ENCODE peak calls at places on chromosomes 13 and 19, in nine cellular contexts. A, N, L, H, B, F, K, U and P are unnamed samples.

GRCh38 chr13:75226755-75227435 is 255.1 kb downstream of the TBC1D4 start:
- DNase-seq in A (no peak), N (no peak), L (no peak), H (no peak), B (no peak), F (no peak), K (no peak), U (no peak), P (no peak)

GRCh38 chr19:48859711-48860572 is 8.5 kb downstream of the PLEKHA4 start:
- DNase-seq in A (peak), N (no peak), L (no peak), H (no peak), B (no peak), F (no peak), K (peak), U (no peak), P (no peak)

GRCh38 chr13:69092615-69093322 is 1014.9 kb upstream of the ATXN8OS start:
- DNase-seq in A (no peak), N (no peak), L (no peak), H (no peak), B (no peak), F (no peak), K (no peak), U (peak), P (no peak)

GRCh38 chr13:93116809-93117208 is 109.8 kb upstream of the GPC6 start:
- DNase-seq in A (no peak), N (no peak), L (no peak), H (no peak), B (peak), F (no peak), K (peak), U (peak), P (no peak)

GRCh38 chr13:73334459-73334858 is 275.7 kb downstream of the KLF5 start:
- DNase-seq in A (no peak), N (no peak), L (no peak), H (no peak), B (no peak), F (no peak), K (no peak), U (no peak), P (no peak)

GRCh38 chr13:59643906-59644626 is 519.7 kb downstream of the DIAPH3 start:
- DNase-seq in A (no peak), N (no peak), L (no peak), H (no peak), B (no peak), F (no peak), K (no peak), U (no peak), P (no peak)

GRCh38 chr13:106302843-106303242 is 232.6 kb downstream of the EFNB2 start:
- DNase-seq in A (no peak), N (no peak), L (no peak), H (no peak), B (no peak), F (no peak), K (no peak), U (no peak), P (no peak)

GRCh38 chr13:48393698-48394085 is 19.2 kb downstream of the LPAR6 start:
- DNase-seq in A (no peak), N (no peak), L (no peak), H (no peak), B (no peak), F (no peak), K (no peak), U (no peak), P (no peak)

GRCh38 chr13:20197361-20197834 is 4.7 kb upstream of the GJB2 start:
- DNase-seq in A (no peak), N (no peak), L (no peak), H (no peak), B (peak), F (no peak), K (peak), U (no peak), P (no peak)

GRCh38 chr13:37070956-37071355 is 11.5 kb upstream of the SUPT20H start:
- DNase-seq in A (peak), N (no peak), L (no peak), H (no peak), B (no peak), F (no peak), K (no peak), U (no peak), P (no peak)

GRCh38 chr19:45130888-45131615 is 29.7 kb downstream of the NKPD1 start:
- DNase-seq in A (no peak), N (no peak), L (no peak), H (no peak), B (peak), F (no peak), K (no peak), U (no peak), P (no peak)

GRCh38 chr19:9673912-9674668 is 810 bp downstream of the ZNF562 start:
- DNase-seq in A (no peak), N (no peak), L (no peak), H (no peak), B (no peak), F (no peak), K (no peak), U (no peak), P (no peak)

GRCh38 chr19:14763497-14764145 is 14.7 kb downstream of the ADGRE2 start:
- DNase-seq in A (no peak), N (no peak), L (no peak), H (no peak), B (no peak), F (no peak), K (no peak), U (no peak), P (no peak)

GRCh38 chr19:41740415-41741243 is 14.7 kb upstream of the CEACAM6 start:
- DNase-seq in A (no peak), N (no peak), L (no peak), H (no peak), B (no peak), F (no peak), K (no peak), U (no peak), P (no peak)

GRCh38 chr13:103973740-103974139 is 907.5 kb upstream of the SLC10A2 start:
- DNase-seq in A (no peak), N (no peak), L (no peak), H (no peak), B (no peak), F (no peak), K (no peak), U (no peak), P (no peak)

GRCh38 chr13:98843482-98843877 is 91.0 kb upstream of the SLC15A1 start:
- DNase-seq in A (no peak), N (no peak), L (no peak), H (no peak), B (no peak), F (no peak), K (no peak), U (no peak), P (no peak)

GRCh38 chr13:57665471-57665870 is 33.9 kb downstream of the PCDH17 start:
- DNase-seq in A (no peak), N (no peak), L (no peak), H (no peak), B (no peak), F (no peak), K (no peak), U (no peak), P (no peak)

GRCh38 chr13:83730674-83731073 is 151.6 kb downstream of the SLITRK1 start:
- DNase-seq in A (no peak), N (no peak), L (no peak), H (no peak), B (no peak), F (no peak), K (no peak), U (no peak), P (no peak)

GRCh38 chr13:44140146-44140545 is 233.5 kb upstream of the SERP2 start:
- DNase-seq in A (no peak), N (no peak), L (no peak), H (no peak), B (peak), F (no peak), K (no peak), U (no peak), P (no peak)

GRCh38 chr19:40493778-40494177 is 27.0 kb downstream of the SPTBN4 start:
- DNase-seq in A (no peak), N (no peak), L (no peak), H (no peak), B (no peak), F (no peak), K (no peak), U (no peak), P (no peak)

GRCh38 chr13:48437381-48437780 is 24.5 kb upstream of the LPAR6 start:
- DNase-seq in A (no peak), N (peak), L (peak), H (no peak), B (no peak), F (no peak), K (no peak), U (no peak), P (peak)

GRCh38 chr13:97263160-97263559 is 41.0 kb downstream of the MBNL2 start:
- DNase-seq in A (no peak), N (no peak), L (no peak), H (no peak), B (no peak), F (no peak), K (no peak), U (no peak), P (no peak)

GRCh38 chr13:98507060-98507797 is 69.7 kb downstream of the STK24 start:
- DNase-seq in A (peak), N (peak), L (peak), H (peak), B (peak), F (no peak), K (peak), U (no peak), P (no peak)

GRCh38 chr13:32496574-32497160 is 41.9 kb downstream of the N4BP2L2 start:
- DNase-seq in A (no peak), N (no peak), L (no peak), H (no peak), B (no peak), F (no peak), K (no peak), U (no peak), P (no peak)

GRCh38 chr19:31071157-31071855 is 277.9 kb downstream of the TSHZ3 start:
- DNase-seq in A (no peak), N (no peak), L (no peak), H (no peak), B (peak), F (no peak), K (no peak), U (no peak), P (no peak)

GRCh38 chr19:41872384-41872774 is 4.7 kb upstream of the CD79A start:
- DNase-seq in A (no peak), N (no peak), L (no peak), H (no peak), B (no peak), F (no peak), K (no peak), U (no peak), P (no peak)

GRCh38 chr19:38841787-38842438 is 7.9 kb downstream of the HNRNPL start:
- DNase-seq in A (no peak), N (no peak), L (no peak), H (no peak), B (no peak), F (no peak), K (no peak), U (no peak), P (no peak)

GRCh38 chr13:110506396-110506795 is 55.1 kb downstream of the RAB20 start:
- DNase-seq in A (peak), N (no peak), L (no peak), H (no peak), B (no peak), F (no peak), K (no peak), U (no peak), P (peak)

GRCh38 chr19:23999821-24000610 is 85.3 kb downstream of the ZNF726 start:
- DNase-seq in A (no peak), N (no peak), L (no peak), H (no peak), B (no peak), F (no peak), K (no peak), U (no peak), P (no peak)

GRCh38 chr13:77985866-77986636 is 67.4 kb upstream of the EDNRB start:
- DNase-seq in A (no peak), N (no peak), L (no peak), H (no peak), B (no peak), F (no peak), K (no peak), U (no peak), P (no peak)

GRCh38 chr19:2099937-2100718 is 3.4 kb downstream of the IZUMO4 start:
- DNase-seq in A (peak), N (no peak), L (no peak), H (no peak), B (no peak), F (no peak), K (no peak), U (no peak), P (no peak)

GRCh38 chr13:41520699-41521630 is 63.6 kb downstream of the RGCC start:
- DNase-seq in A (no peak), N (no peak), L (no peak), H (no peak), B (no peak), F (no peak), K (no peak), U (no peak), P (no peak)

GRCh38 chr19:2867025-2867991 is at the start of gene ZNF556:
- DNase-seq in A (peak), N (no peak), L (no peak), H (no peak), B (no peak), F (no peak), K (peak), U (peak), P (no peak)

DNA sequence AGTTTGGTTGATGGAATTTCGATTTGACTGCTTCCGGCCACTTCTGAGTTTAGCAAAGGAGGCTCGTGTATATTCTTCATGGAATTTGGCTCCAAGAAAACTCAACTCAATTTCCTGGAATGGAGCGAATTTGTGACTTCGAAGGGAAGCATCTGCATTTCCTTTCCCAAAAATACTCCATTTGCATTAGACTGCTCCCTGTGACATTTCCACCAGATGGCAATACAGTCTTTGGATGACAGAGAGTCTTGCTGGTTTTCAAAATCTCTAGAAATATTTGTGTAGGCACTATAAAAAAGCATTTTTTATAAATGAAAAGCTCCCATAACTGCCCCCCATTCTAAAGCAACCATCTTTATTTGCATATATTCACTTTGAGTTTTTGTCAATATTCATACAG is 4.1 kb downstream of the C1QTNF9 start:
- DNase-seq in A (no peak), N (no peak), L (no peak), H (no peak), B (no peak), F (no peak), K (no peak), U (no peak), P (no peak)
- TF ChIP-seq CTCF in A (no peak), N (no peak), L (no peak), H (no peak), B (peak), F (no peak), K (peak), U (peak), P (no peak)

GRCh38 chr19:55112246-55112780 is 5.1 kb downstream of the PPP1R12C start:
- DNase-seq in A (peak), N (no peak), L (no peak), H (no peak), B (peak), F (no peak), K (peak), U (no peak), P (no peak)
- H3K27ac ChIP-seq in A (peak), N (peak), L (peak), H (peak), B (peak), F (peak), K (no peak), U (no peak), P (peak)

DNA sequence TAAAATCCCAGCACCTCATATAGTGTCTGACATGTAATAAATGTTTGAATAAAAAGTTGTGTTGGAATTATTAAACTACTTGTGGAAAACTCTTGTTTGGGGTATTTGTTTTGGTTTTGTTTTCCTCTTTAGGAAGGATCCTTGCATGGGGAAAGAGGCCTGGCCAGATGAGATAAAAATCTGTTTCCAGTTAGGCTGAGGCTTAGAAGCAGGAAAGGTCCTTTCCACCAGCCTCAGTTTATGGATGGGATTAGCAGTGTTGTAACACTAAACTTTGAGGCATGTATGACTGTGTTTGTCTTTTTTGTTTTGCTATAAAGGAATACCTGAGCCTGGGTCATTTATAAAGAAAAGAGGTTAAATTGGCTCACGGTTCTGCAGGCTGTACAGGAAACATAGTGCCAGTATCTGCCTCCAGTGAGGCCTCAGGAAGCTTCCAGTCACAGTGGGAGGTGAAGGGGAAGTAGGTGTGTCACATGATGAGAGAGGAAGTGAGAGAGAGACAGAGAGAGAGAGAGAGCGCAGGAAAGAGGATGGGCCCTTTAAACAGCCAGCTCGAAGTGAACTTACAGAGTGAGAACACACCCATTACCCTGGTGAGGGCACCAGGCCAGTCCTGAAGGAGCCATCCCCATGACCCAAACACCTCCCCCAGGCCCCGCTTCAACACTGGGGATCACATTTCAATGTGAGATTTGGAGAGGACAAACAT is 21.6 kb downstream of the SPATA13 start:
- DNase-seq in A (no peak), N (no peak), L (no peak), H (no peak), B (no peak), F (no peak), K (no peak), U (no peak), P (no peak)
- TF ChIP-seq CTCF in A (no peak), N (no peak), L (no peak), H (no peak), B (no peak), F (no peak), K (no peak), U (no peak), P (no peak)

DNA sequence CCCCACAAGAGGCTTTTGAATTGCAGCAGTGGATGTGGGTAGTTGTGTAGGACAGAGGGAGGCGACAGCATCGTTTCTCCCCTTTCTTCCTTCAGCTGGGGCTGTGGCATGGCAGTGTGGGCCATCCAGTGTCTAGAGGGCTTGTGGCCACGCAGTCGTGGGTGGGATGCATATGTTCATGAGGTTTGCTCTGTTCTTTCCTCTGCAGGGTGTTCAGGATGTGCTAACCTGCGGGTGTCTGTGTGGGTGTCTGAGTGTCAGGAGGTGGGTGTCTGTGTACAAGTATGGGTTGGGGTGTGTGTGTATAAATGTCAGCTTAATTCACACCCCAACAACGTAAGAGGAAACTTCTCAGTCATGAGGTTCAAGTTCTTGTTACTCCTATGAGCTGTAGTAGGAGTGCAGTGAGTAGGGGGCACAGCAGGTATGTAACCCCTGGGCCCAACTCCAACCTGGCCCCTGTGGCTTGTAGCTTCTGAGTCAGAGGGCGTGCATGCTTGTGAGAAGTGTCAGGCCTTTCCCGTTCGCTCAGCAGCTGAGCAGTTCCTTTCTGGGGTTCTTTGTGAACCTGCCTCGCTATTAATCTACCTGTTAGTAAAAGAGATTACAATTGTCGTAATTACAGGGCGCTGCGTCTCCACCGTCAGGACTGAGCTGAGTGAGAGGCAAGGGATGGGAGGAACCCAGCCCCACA is 49.0 kb downstream of the NFIX start:
- DNase-seq in A (no peak), N (peak), L (no peak), H (no peak), B (no peak), F (no peak), K (no peak), U (no peak), P (no peak)
- H3K27ac ChIP-seq in A (peak), N (peak), L (peak), H (peak), B (no peak), F (peak), K (no peak), U (no peak), P (peak)

GRCh38 chr13:109126973-109127615 is 497.7 kb downstream of the MYO16 start:
- DNase-seq in A (peak), N (no peak), L (no peak), H (no peak), B (no peak), F (no peak), K (peak), U (peak), P (no peak)

GRCh38 chr13:109119886-109120285 is 490.5 kb downstream of the MYO16 start:
- DNase-seq in A (no peak), N (no peak), L (no peak), H (no peak), B (no peak), F (no peak), K (no peak), U (no peak), P (no peak)

GRCh38 chr13:109121826-109122225 is 492.4 kb downstream of the MYO16 start:
- DNase-seq in A (no peak), N (no peak), L (no peak), H (no peak), B (no peak), F (no peak), K (no peak), U (no peak), P (no peak)

DNA sequence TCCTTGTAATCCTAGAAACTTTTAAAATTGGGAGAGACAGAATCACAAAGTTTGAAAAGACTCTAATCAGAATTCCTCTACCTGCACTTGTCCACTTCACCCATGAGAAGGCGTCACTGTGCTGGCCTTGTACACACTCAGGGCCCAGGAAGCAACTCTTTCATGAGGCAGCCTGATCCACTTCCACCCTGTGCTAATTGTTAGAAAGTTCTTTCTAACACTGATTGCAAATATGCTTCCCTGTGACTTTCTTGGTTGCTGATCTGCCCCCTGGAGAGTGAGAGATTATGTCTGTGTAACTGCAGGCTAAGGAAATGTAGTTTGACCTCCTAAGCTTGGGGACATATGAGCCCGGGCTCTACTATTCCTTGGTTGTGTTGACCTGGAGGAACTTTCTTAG is 494.6 kb downstream of the MYO16 start:
- DNase-seq in A (no peak), N (no peak), L (no peak), H (no peak), B (no peak), F (no peak), K (no peak), U (peak), P (no peak)
- TF ChIP-seq CTCF in A (no peak), N (no peak), L (no peak), H (no peak), B (no peak), F (no peak), K (no peak), U (peak), P (no peak)

GRCh38 chr19:18860725-18861124 is 29.0 kb downstream of the UPF1 start:
- DNase-seq in A (no peak), N (no peak), L (no peak), H (no peak), B (no peak), F (no peak), K (no peak), U (no peak), P (no peak)
- H3K27ac ChIP-seq in A (no peak), N (no peak), L (no peak), H (no peak), B (no peak), F (no peak), K (no peak), U (no peak), P (no peak)